ENCODE peak calls at places on chromosomes 13 and 19, in eight cellular contexts. U is NCI-H1092; O is AG10803; C is H54; A is activated CD8-positive, alpha-beta memory T cell treated with anti-CD3 and anti-CD28 coated beads for 48 hours; N is stimulated activated CD8-positive, alpha-beta memory T cell treated with anti-CD3 and anti-CD28 coated beads, Interleukin-4, amount 100 ng/mL, for 24 hours; Z is HFFc6; P is HS-5. D is an unnamed sample.

GRCh38 chr19:40810160-40810559 is 11.2 kb downstream of the EGLN2 start:
- DNase-seq in U (no peak), C (no peak), O (no peak), A (no peak), P (no peak), N (no peak), Z (no peak), D (no peak)

GRCh38 chr13:110617326-110618072 is 2.2 kb downstream of the NAXD start:
- DNase-seq in P (no peak), C (no peak), O (peak), Z (peak), A (no peak), N (no peak), U (no peak), D (no peak)

GRCh38 chr19:18041054-18041453 is 33.1 kb downstream of the ARRDC2 start:
- DNase-seq in C (no peak), Z (no peak), O (no peak), U (no peak), P (no peak), A (no peak), N (no peak), D (no peak)

GRCh38 chr19:55179570-55180484 is at the start of gene SYT5:
- DNase-seq in N (peak), P (no peak), C (no peak), Z (no peak), O (no peak), A (peak), U (no peak), D (peak)

GRCh38 chr19:17043744-17044143 is 17.1 kb upstream of the CPAMD8 start:
- DNase-seq in A (no peak), C (no peak), N (no peak), P (no peak), Z (no peak), U (no peak), O (no peak), D (no peak)

GRCh38 chr13:33353210-33353609 is 67.7 kb upstream of the STARD13 start:
- DNase-seq in U (no peak), P (no peak), O (no peak), Z (no peak), N (no peak), C (no peak), A (no peak), D (no peak)

GRCh38 chr19:17716309-17716929 is 2.9 kb upstream of the MAP1S start:
- DNase-seq in P (no peak), O (no peak), A (no peak), U (no peak), N (no peak), Z (no peak), C (no peak), D (no peak)

GRCh38 chr13:114000151-114001040 is 26.5 kb upstream of the C13orf46 start:
- DNase-seq in N (no peak), O (no peak), U (no peak), P (no peak), C (no peak), Z (no peak), A (no peak), D (no peak)

GRCh38 chr13:96491103-96491502 is 401.2 kb downstream of the HS6ST3 start:
- DNase-seq in O (no peak), Z (no peak), U (no peak), N (no peak), P (no peak), A (no peak), C (no peak), D (no peak)

GRCh38 chr13:99178636-99179035 is 22.0 kb upstream of the UBAC2 start:
- DNase-seq in U (no peak), A (no peak), C (no peak), O (peak), Z (no peak), P (no peak), N (no peak), D (no peak)

D was measured in NCI-H460.